ENCODE peak calls at places on chromosomes 3 and 15, in ten cellular contexts. One of them, this sample, is unnamed.

GRCh38 chr3:58724376-58724775 is 57.8 kb upstream of the FAM3D start:
- DNase-seq in heart right ventricle: no peak
- DNase-seq in CD8-positive, alpha-beta T cell: no peak
- DNase-seq in right lobe of liver: no peak
- DNase-seq in tibial artery: no peak
- DNase-seq in heart left ventricle: no peak
- DNase-seq in ovary: no peak
- DNase-seq in MM.1S: no peak
- DNase-seq in psoas muscle: no peak
- DNase-seq in breast epithelium: no peak
- DNase-seq in this sample: no peak

GRCh38 chr3:23481660-23482278 is 278.6 kb downstream of the UBE2E2 start:
- DNase-seq in heart right ventricle: no peak
- DNase-seq in CD8-positive, alpha-beta T cell: no peak
- DNase-seq in right lobe of liver: no peak
- DNase-seq in tibial artery: no peak
- DNase-seq in heart left ventricle: no peak
- DNase-seq in ovary: no peak
- DNase-seq in MM.1S: no peak
- DNase-seq in psoas muscle: no peak
- DNase-seq in breast epithelium: no peak
- DNase-seq in this sample: no peak

GRCh38 chr15:90004252-90004651 is 3.1 kb downstream of the ZNF710 start:
- DNase-seq in heart right ventricle: peak
- DNase-seq in CD8-positive, alpha-beta T cell: no peak
- DNase-seq in right lobe of liver: no peak
- DNase-seq in tibial artery: peak
- DNase-seq in heart left ventricle: peak
- DNase-seq in ovary: peak
- DNase-seq in MM.1S: no peak
- DNase-seq in psoas muscle: peak
- DNase-seq in breast epithelium: no peak
- DNase-seq in this sample: no peak

GRCh38 chr3:153746211-153746610 is 375.0 kb upstream of the ARHGEF26 start:
- DNase-seq in heart right ventricle: no peak
- DNase-seq in CD8-positive, alpha-beta T cell: no peak
- DNase-seq in right lobe of liver: no peak
- DNase-seq in tibial artery: no peak
- DNase-seq in heart left ventricle: no peak
- DNase-seq in ovary: no peak
- DNase-seq in MM.1S: no peak
- DNase-seq in psoas muscle: no peak
- DNase-seq in breast epithelium: no peak
- DNase-seq in this sample: no peak

GRCh38 chr15:74201656-74202420 is 749 bp downstream of the STRA6 start:
- DNase-seq in heart right ventricle: no peak
- DNase-seq in CD8-positive, alpha-beta T cell: no peak
- DNase-seq in right lobe of liver: no peak
- DNase-seq in tibial artery: no peak
- DNase-seq in heart left ventricle: no peak
- DNase-seq in ovary: no peak
- DNase-seq in MM.1S: no peak
- DNase-seq in psoas muscle: no peak
- DNase-seq in breast epithelium: no peak
- DNase-seq in this sample: no peak

GRCh38 chr3:107251819-107252218 is 125.4 kb upstream of the CCDC54 start:
- DNase-seq in heart right ventricle: no peak
- DNase-seq in CD8-positive, alpha-beta T cell: no peak
- DNase-seq in right lobe of liver: no peak
- DNase-seq in tibial artery: no peak
- DNase-seq in heart left ventricle: no peak
- DNase-seq in ovary: no peak
- DNase-seq in MM.1S: no peak
- DNase-seq in psoas muscle: no peak
- DNase-seq in breast epithelium: no peak
- DNase-seq in this sample: no peak

GRCh38 chr3:123084738-123085237 is 18.0 kb downstream of the PDIA5 start:
- DNase-seq in heart right ventricle: no peak
- DNase-seq in CD8-positive, alpha-beta T cell: no peak
- DNase-seq in right lobe of liver: peak
- DNase-seq in tibial artery: no peak
- DNase-seq in heart left ventricle: no peak
- DNase-seq in ovary: no peak
- DNase-seq in MM.1S: no peak
- DNase-seq in psoas muscle: no peak
- DNase-seq in breast epithelium: no peak
- DNase-seq in this sample: no peak

GRCh38 chr15:43509923-43510229 is 7.5 kb upstream of the MAP1A start:
- DNase-seq in heart right ventricle: no peak
- DNase-seq in CD8-positive, alpha-beta T cell: no peak
- DNase-seq in right lobe of liver: no peak
- DNase-seq in tibial artery: no peak
- DNase-seq in heart left ventricle: no peak
- DNase-seq in ovary: no peak
- DNase-seq in MM.1S: no peak
- DNase-seq in psoas muscle: no peak
- DNase-seq in breast epithelium: no peak
- DNase-seq in this sample: no peak

GRCh38 chr3:144127014-144127413 is 155.4 kb downstream of the DIPK2A start:
- DNase-seq in heart right ventricle: no peak
- DNase-seq in CD8-positive, alpha-beta T cell: no peak
- DNase-seq in right lobe of liver: no peak
- DNase-seq in tibial artery: no peak
- DNase-seq in heart left ventricle: no peak
- DNase-seq in ovary: no peak
- DNase-seq in MM.1S: no peak
- DNase-seq in psoas muscle: no peak
- DNase-seq in breast epithelium: no peak
- DNase-seq in this sample: no peak

GRCh38 chr3:86229086-86229774 is 761.7 kb downstream of the VGLL3 start:
- DNase-seq in heart right ventricle: no peak
- DNase-seq in CD8-positive, alpha-beta T cell: no peak
- DNase-seq in right lobe of liver: no peak
- DNase-seq in tibial artery: no peak
- DNase-seq in heart left ventricle: no peak
- DNase-seq in ovary: no peak
- DNase-seq in MM.1S: no peak
- DNase-seq in psoas muscle: no peak
- DNase-seq in breast epithelium: no peak
- DNase-seq in this sample: no peak

GRCh38 chr15:62469478-62469873 is 304.4 kb upstream of the C2CD4B start:
- DNase-seq in heart right ventricle: no peak
- DNase-seq in CD8-positive, alpha-beta T cell: no peak
- DNase-seq in right lobe of liver: no peak
- DNase-seq in tibial artery: peak
- DNase-seq in heart left ventricle: no peak
- DNase-seq in ovary: no peak
- DNase-seq in MM.1S: no peak
- DNase-seq in psoas muscle: no peak
- DNase-seq in breast epithelium: no peak
- DNase-seq in this sample: no peak

GRCh38 chr15:62474771-62475124 is 309.7 kb upstream of the C2CD4B start:
- DNase-seq in heart right ventricle: no peak
- DNase-seq in CD8-positive, alpha-beta T cell: no peak
- DNase-seq in right lobe of liver: no peak
- DNase-seq in tibial artery: no peak
- DNase-seq in heart left ventricle: no peak
- DNase-seq in ovary: no peak
- DNase-seq in MM.1S: no peak
- DNase-seq in psoas muscle: no peak
- DNase-seq in breast epithelium: no peak
- DNase-seq in this sample: no peak

GRCh38 chr15:62474021-62474770 is 309.1 kb upstream of the C2CD4B start:
- DNase-seq in heart right ventricle: no peak
- DNase-seq in CD8-positive, alpha-beta T cell: no peak
- DNase-seq in right lobe of liver: no peak
- DNase-seq in tibial artery: no peak
- DNase-seq in heart left ventricle: no peak
- DNase-seq in ovary: no peak
- DNase-seq in MM.1S: no peak
- DNase-seq in psoas muscle: no peak
- DNase-seq in breast epithelium: no peak
- DNase-seq in this sample: no peak

GRCh38 chr15:62472616-62473299 is 307.7 kb upstream of the C2CD4B start:
- DNase-seq in heart right ventricle: peak
- DNase-seq in CD8-positive, alpha-beta T cell: no peak
- DNase-seq in right lobe of liver: no peak
- DNase-seq in tibial artery: no peak
- DNase-seq in heart left ventricle: peak
- DNase-seq in ovary: no peak
- DNase-seq in MM.1S: no peak
- DNase-seq in psoas muscle: peak
- DNase-seq in breast epithelium: peak
- DNase-seq in this sample: no peak

GRCh38 chr15:62469874-62470688 is 305.0 kb upstream of the C2CD4B start:
- DNase-seq in heart right ventricle: peak
- DNase-seq in CD8-positive, alpha-beta T cell: no peak
- DNase-seq in right lobe of liver: no peak
- DNase-seq in tibial artery: peak
- DNase-seq in heart left ventricle: peak
- DNase-seq in ovary: peak
- DNase-seq in MM.1S: no peak
- DNase-seq in psoas muscle: peak
- DNase-seq in breast epithelium: no peak
- DNase-seq in this sample: no peak
- H3K4me3 ChIP-seq in heart right ventricle: no peak
- H3K4me3 ChIP-seq in CD8-positive, alpha-beta T cell: no peak
- H3K4me3 ChIP-seq in right lobe of liver: no peak
- H3K4me3 ChIP-seq in tibial artery: no peak
- H3K4me3 ChIP-seq in heart left ventricle: no peak
- H3K4me3 ChIP-seq in ovary: no peak
- H3K4me3 ChIP-seq in MM.1S: no peak
- H3K4me3 ChIP-seq in psoas muscle: no peak
- H3K4me3 ChIP-seq in breast epithelium: no peak
- H3K4me3 ChIP-seq in this sample: no peak

DNA sequence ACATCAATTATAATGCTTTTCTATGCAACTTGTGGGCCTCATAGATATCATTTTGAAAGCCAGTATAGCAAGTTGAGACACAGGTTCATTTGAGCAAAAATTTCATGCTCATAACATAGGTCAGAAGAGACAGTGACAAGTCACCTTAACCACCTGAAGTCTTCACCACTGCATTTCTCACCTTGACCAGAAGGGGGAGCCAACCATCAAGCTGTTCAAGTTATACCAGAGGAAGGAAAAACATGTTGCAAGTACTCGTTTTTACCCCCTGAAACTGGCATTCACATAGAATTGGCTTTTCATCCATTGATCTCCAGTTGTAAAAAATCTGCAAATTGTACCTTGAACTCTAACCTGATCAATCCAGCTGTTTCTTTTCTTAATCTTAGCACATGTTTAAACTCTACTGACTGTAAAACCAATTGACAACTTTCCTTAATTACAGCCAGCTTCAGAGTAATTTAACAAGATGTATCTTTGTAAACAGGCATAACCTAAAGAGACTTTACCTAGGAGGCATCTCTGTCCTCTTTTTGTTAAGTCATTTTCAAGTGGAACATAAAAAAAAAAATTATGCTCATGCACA is 1.4 kb downstream of the LMOD3 start:
- DNase-seq in heart right ventricle: no peak
- DNase-seq in CD8-positive, alpha-beta T cell: peak
- DNase-seq in right lobe of liver: peak
- DNase-seq in tibial artery: peak
- DNase-seq in heart left ventricle: peak
- DNase-seq in ovary: peak
- DNase-seq in MM.1S: peak
- DNase-seq in psoas muscle: peak
- DNase-seq in breast epithelium: peak
- DNase-seq in this sample: peak
- TF ChIP-seq CTCF in heart right ventricle: peak
- TF ChIP-seq CTCF in CD8-positive, alpha-beta T cell: peak
- TF ChIP-seq CTCF in right lobe of liver: peak
- TF ChIP-seq CTCF in tibial artery: peak
- TF ChIP-seq CTCF in heart left ventricle: peak
- TF ChIP-seq CTCF in ovary: peak
- TF ChIP-seq CTCF in MM.1S: peak
- TF ChIP-seq CTCF in psoas muscle: peak
- TF ChIP-seq CTCF in breast epithelium: peak
- TF ChIP-seq CTCF in this sample: peak

GRCh38 chr3:69009559-69010410 is 3.7 kb downstream of the EOGT start:
- DNase-seq in heart right ventricle: no peak
- DNase-seq in CD8-positive, alpha-beta T cell: no peak
- DNase-seq in right lobe of liver: no peak
- DNase-seq in tibial artery: peak
- DNase-seq in heart left ventricle: no peak
- DNase-seq in ovary: no peak
- DNase-seq in MM.1S: no peak
- DNase-seq in psoas muscle: no peak
- DNase-seq in breast epithelium: no peak
- DNase-seq in this sample: no peak
- H3K4me3 ChIP-seq in heart right ventricle: no peak
- H3K4me3 ChIP-seq in CD8-positive, alpha-beta T cell: no peak
- H3K4me3 ChIP-seq in right lobe of liver: no peak
- H3K4me3 ChIP-seq in tibial artery: peak
- H3K4me3 ChIP-seq in heart left ventricle: no peak
- H3K4me3 ChIP-seq in ovary: no peak
- H3K4me3 ChIP-seq in MM.1S: no peak
- H3K4me3 ChIP-seq in psoas muscle: no peak
- H3K4me3 ChIP-seq in breast epithelium: no peak
- H3K4me3 ChIP-seq in this sample: no peak

GRCh38 chr3:27146786-27147185 is 222.4 kb downstream of the NEK10 start:
- DNase-seq in heart right ventricle: no peak
- DNase-seq in CD8-positive, alpha-beta T cell: no peak
- DNase-seq in right lobe of liver: no peak
- DNase-seq in tibial artery: no peak
- DNase-seq in heart left ventricle: no peak
- DNase-seq in ovary: no peak
- DNase-seq in MM.1S: no peak
- DNase-seq in psoas muscle: no peak
- DNase-seq in breast epithelium: no peak
- DNase-seq in this sample: no peak

GRCh38 chr3:27138005-27138404 is 231.2 kb downstream of the NEK10 start:
- DNase-seq in heart right ventricle: no peak
- DNase-seq in CD8-positive, alpha-beta T cell: no peak
- DNase-seq in right lobe of liver: no peak
- DNase-seq in tibial artery: no peak
- DNase-seq in heart left ventricle: no peak
- DNase-seq in ovary: no peak
- DNase-seq in MM.1S: no peak
- DNase-seq in psoas muscle: no peak
- DNase-seq in breast epithelium: no peak
- DNase-seq in this sample: no peak

GRCh38 chr3:27138562-27138961 is 230.6 kb downstream of the NEK10 start:
- DNase-seq in heart right ventricle: no peak
- DNase-seq in CD8-positive, alpha-beta T cell: no peak
- DNase-seq in right lobe of liver: peak
- DNase-seq in tibial artery: no peak
- DNase-seq in heart left ventricle: peak
- DNase-seq in ovary: no peak
- DNase-seq in MM.1S: no peak
- DNase-seq in psoas muscle: no peak
- DNase-seq in breast epithelium: no peak
- DNase-seq in this sample: no peak

GRCh38 chr3:27145719-27146118 is 223.5 kb downstream of the NEK10 start:
- DNase-seq in heart right ventricle: no peak
- DNase-seq in CD8-positive, alpha-beta T cell: no peak
- DNase-seq in right lobe of liver: no peak
- DNase-seq in tibial artery: no peak
- DNase-seq in heart left ventricle: no peak
- DNase-seq in ovary: no peak
- DNase-seq in MM.1S: no peak
- DNase-seq in psoas muscle: no peak
- DNase-seq in breast epithelium: no peak
- DNase-seq in this sample: no peak

GRCh38 chr3:27141668-27142067 is 227.5 kb downstream of the NEK10 start:
- DNase-seq in heart right ventricle: no peak
- DNase-seq in CD8-positive, alpha-beta T cell: no peak
- DNase-seq in right lobe of liver: no peak
- DNase-seq in tibial artery: no peak
- DNase-seq in heart left ventricle: no peak
- DNase-seq in ovary: no peak
- DNase-seq in MM.1S: no peak
- DNase-seq in psoas muscle: no peak
- DNase-seq in breast epithelium: no peak
- DNase-seq in this sample: no peak
- TF ChIP-seq CTCF in heart right ventricle: no peak
- TF ChIP-seq CTCF in CD8-positive, alpha-beta T cell: no peak
- TF ChIP-seq CTCF in right lobe of liver: no peak
- TF ChIP-seq CTCF in tibial artery: no peak
- TF ChIP-seq CTCF in heart left ventricle: no peak
- TF ChIP-seq CTCF in ovary: no peak
- TF ChIP-seq CTCF in MM.1S: peak
- TF ChIP-seq CTCF in psoas muscle: no peak
- TF ChIP-seq CTCF in breast epithelium: no peak
- TF ChIP-seq CTCF in this sample: no peak